ENCODE peak calls at places on chromosomes 4 and X, in ten cellular contexts. N is PC-3, F is A549, L is mesendoderm, Y is body of pancreas, I is endothelial cell of umbilical vein, M is sigmoid colon, R is fibroblast of lung, V is testis, O is psoas muscle. B is an unnamed sample. For H3K4me1, the result is how much of the 10 kb centered on the place peaks cover.

GRCh38 chr4:92270908-92271307 is 32.9 kb upstream of the GRID2 start:
- DNase-seq in N (peak), F (peak), L (peak), Y (no peak), I (no peak), M (no peak), R (no peak), V (no peak), O (no peak), B (no peak)

GRCh38 chr4:102815981-102816380 is 11.4 kb downstream of the UBE2D3 start:
- DNase-seq in N (peak), F (peak), L (peak), Y (no peak), I (peak), M (no peak), R (peak), V (no peak), O (no peak), B (peak)

GRCh38 chrX:132737743-132738142 is 220.7 kb downstream of the HS6ST2 start:
- DNase-seq in N (peak), F (no peak), L (no peak), Y (peak), I (no peak), M (no peak), R (no peak), V (no peak), O (no peak), B (peak)

GRCh38 chr4:96986800-96987199 is 1146.9 kb downstream of the PDHA2 start:
- DNase-seq in N (no peak), F (no peak), L (no peak), Y (no peak), I (no peak), M (no peak), R (no peak), V (no peak), O (no peak), B (no peak)

GRCh38 chr4:181810658-181811057 is 432.5 kb upstream of the TENM3 start:
- DNase-seq in N (no peak), F (no peak), L (no peak), Y (no peak), I (no peak), M (no peak), R (no peak), V (no peak), O (no peak), B (no peak)

GRCh38 chr4:104352211-104352610 is 142.5 kb downstream of the CXXC4 start:
- DNase-seq in N (no peak), F (peak), L (peak), Y (no peak), I (no peak), M (no peak), R (no peak), V (no peak), O (peak), B (no peak)

GRCh38 chr4:113540859-113541258 is 220.7 kb downstream of the CAMK2D start:
- DNase-seq in N (no peak), F (no peak), L (no peak), Y (no peak), I (peak), M (no peak), R (peak), V (no peak), O (no peak), B (no peak)

GRCh38 chr4:7771056-7771455 is 168.6 kb downstream of the AFAP1 start:
- DNase-seq in N (no peak), F (no peak), L (no peak), Y (no peak), I (no peak), M (peak), R (no peak), V (no peak), O (no peak), B (no peak)

GRCh38 chrX:149513713-149514427 is 8.8 kb upstream of the IDS start:
- DNase-seq in N (peak), F (no peak), L (no peak), Y (no peak), I (peak), M (no peak), R (no peak), V (no peak), O (no peak), B (no peak)

GRCh38 chrX:102745513-102746133 is 25.1 kb downstream of the GPRASP3 start:
- DNase-seq in N (no peak), F (no peak), L (peak), Y (no peak), I (no peak), M (peak), R (no peak), V (peak), O (no peak), B (no peak)

GRCh38 chrX:41868392-41868977 is 54.9 kb downstream of the CASK start:
- DNase-seq in N (no peak), F (no peak), L (no peak), Y (no peak), I (peak), M (no peak), R (no peak), V (no peak), O (no peak), B (no peak)

GRCh38 chrX:41875142-41875541 is 48.2 kb downstream of the CASK start:
- DNase-seq in N (no peak), F (no peak), L (no peak), Y (no peak), I (no peak), M (no peak), R (no peak), V (no peak), O (no peak), B (no peak)

GRCh38 chrX:41870719-41871151 is 52.6 kb downstream of the CASK start:
- DNase-seq in N (no peak), F (peak), L (no peak), Y (peak), I (no peak), M (no peak), R (no peak), V (no peak), O (no peak), B (no peak)
- H3K27ac ChIP-seq in N (no peak), F (no peak), L (no peak), Y (no peak), I (no peak), M (no peak), R (no peak), V (no peak), O (no peak), B (no peak)

GRCh38 chr4:70667710-70668535 is 1.6 kb upstream of the JCHAIN start:
- DNase-seq in N (no peak), F (no peak), L (no peak), Y (no peak), I (no peak), M (no peak), R (peak), V (no peak), O (no peak), B (no peak)
- H3K4me1 ChIP-seq in N (under half), F (under half), L (under half), Y (under half), I (under half), M (under half), R (under half), V (under half), O (under half), B (under half)

GRCh38 chr4:110202024-110202423 is 3.6 kb upstream of the ELOVL6 start:
- DNase-seq in N (no peak), F (no peak), L (no peak), Y (no peak), I (no peak), M (no peak), R (no peak), V (no peak), O (no peak), B (no peak)
- H3K27ac ChIP-seq in N (no peak), F (no peak), L (no peak), Y (no peak), I (no peak), M (no peak), R (no peak), V (no peak), O (no peak), B (no peak)

GRCh38 chr4:153577053-153577452 is 107.0 kb upstream of the TLR2 start:
- DNase-seq in N (no peak), F (no peak), L (no peak), Y (no peak), I (no peak), M (no peak), R (no peak), V (no peak), O (no peak), B (no peak)
- H3K4me1 ChIP-seq in N (under half), F (under half), L (under half), Y (under half), I (under half), M (under half), R (under half), V (under half), O (under half), B (under half)

GRCh38 chr4:25549413-25549812 is 106.2 kb upstream of the SLC34A2 start:
- DNase-seq in N (no peak), F (no peak), L (no peak), Y (no peak), I (no peak), M (no peak), R (no peak), V (no peak), O (no peak), B (no peak)

GRCh38 chr4:25550376-25551030 is 105.1 kb upstream of the SLC34A2 start:
- DNase-seq in N (peak), F (no peak), L (no peak), Y (no peak), I (no peak), M (no peak), R (no peak), V (no peak), O (no peak), B (no peak)

GRCh38 chr4:25551608-25552007 is 104.0 kb upstream of the SLC34A2 start:
- DNase-seq in N (peak), F (no peak), L (no peak), Y (no peak), I (no peak), M (no peak), R (no peak), V (no peak), O (no peak), B (peak)

GRCh38 chr4:25547343-25547742 is 108.3 kb upstream of the SLC34A2 start:
- DNase-seq in N (no peak), F (no peak), L (no peak), Y (no peak), I (no peak), M (no peak), R (no peak), V (no peak), O (no peak), B (no peak)

DNA sequence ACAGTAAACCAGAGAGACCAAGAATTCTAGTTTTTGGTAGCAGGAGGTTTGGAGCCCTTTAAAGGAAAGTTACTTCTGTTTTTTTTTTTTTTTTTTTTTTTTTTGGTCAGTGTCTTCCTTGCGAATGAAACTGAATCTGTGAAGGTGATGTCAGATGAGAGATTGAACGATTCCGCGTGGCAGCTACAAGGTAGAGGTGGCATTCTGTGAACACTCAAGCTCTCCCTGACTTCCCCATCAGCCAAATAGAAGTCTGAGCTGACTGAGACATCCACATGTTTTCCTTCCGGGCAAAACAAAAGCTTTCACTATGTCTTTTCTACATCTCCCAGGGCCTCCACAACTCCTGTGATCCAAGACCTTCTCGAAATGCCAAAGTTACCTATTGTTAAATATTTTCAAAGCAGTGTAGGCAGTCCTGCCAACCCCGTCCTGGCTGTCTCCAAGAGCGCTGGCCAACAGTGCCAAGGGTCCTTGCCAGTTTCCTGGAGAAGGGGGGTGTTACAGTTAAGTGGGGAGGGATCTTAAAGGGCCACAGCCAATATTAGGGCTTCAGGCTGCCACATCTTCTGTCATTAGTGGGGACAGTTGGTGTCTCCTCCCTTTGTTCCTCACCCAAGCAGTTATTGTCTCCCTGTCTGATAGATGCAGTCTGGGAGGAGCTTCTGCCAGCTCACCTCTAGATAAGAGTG is 102.9 kb upstream of the SLC34A2 start:
- DNase-seq in N (peak), F (peak), L (peak), Y (peak), I (peak), M (no peak), R (no peak), V (peak), O (no peak), B (no peak)
- H3K27ac ChIP-seq in N (peak), F (peak), L (no peak), Y (no peak), I (no peak), M (no peak), R (no peak), V (no peak), O (no peak), B (no peak)

GRCh38 chr4:185849543-185850185 is 37.7 kb upstream of the SORBS2 start:
- DNase-seq in N (no peak), F (no peak), L (no peak), Y (peak), I (no peak), M (no peak), R (peak), V (no peak), O (no peak), B (no peak)

GRCh38 chr4:185846550-185847210 is 34.7 kb upstream of the SORBS2 start:
- DNase-seq in N (no peak), F (no peak), L (no peak), Y (no peak), I (no peak), M (no peak), R (no peak), V (no peak), O (no peak), B (no peak)

GRCh38 chr4:185841451-185841850 is 29.5 kb upstream of the SORBS2 start:
- DNase-seq in N (no peak), F (no peak), L (no peak), Y (peak), I (no peak), M (no peak), R (no peak), V (no peak), O (no peak), B (no peak)

GRCh38 chr4:185847352-185848078 is 35.5 kb upstream of the SORBS2 start:
- DNase-seq in N (peak), F (peak), L (peak), Y (no peak), I (no peak), M (no peak), R (peak), V (no peak), O (no peak), B (peak)

GRCh38 chr4:185845966-185846365 is 34.0 kb upstream of the SORBS2 start:
- DNase-seq in N (no peak), F (no peak), L (no peak), Y (no peak), I (no peak), M (no peak), R (no peak), V (no peak), O (no peak), B (no peak)
- H3K4me1 ChIP-seq in N (under half), F (under half), L (under half), Y (under half), I (under half), M (under half), R (under half), V (under half), O (under half), B (under half)

GRCh38 chr4:2413821-2414610 is 4.4 kb downstream of the ZFYVE28 start:
- DNase-seq in N (peak), F (no peak), L (peak), Y (no peak), I (peak), M (no peak), R (no peak), V (no peak), O (no peak), B (no peak)

GRCh38 chr4:2411786-2412510 is 6.5 kb downstream of the ZFYVE28 start:
- DNase-seq in N (no peak), F (no peak), L (no peak), Y (no peak), I (no peak), M (no peak), R (no peak), V (no peak), O (no peak), B (no peak)

GRCh38 chr4:2412885-2413716 is 5.3 kb downstream of the ZFYVE28 start:
- DNase-seq in N (peak), F (peak), L (peak), Y (peak), I (peak), M (peak), R (peak), V (peak), O (peak), B (peak)

GRCh38 chr4:2415213-2415612 is 3.2 kb downstream of the ZFYVE28 start:
- DNase-seq in N (no peak), F (no peak), L (no peak), Y (no peak), I (no peak), M (no peak), R (no peak), V (no peak), O (no peak), B (no peak)

GRCh38 chr4:2412534-2412884 is 5.9 kb downstream of the ZFYVE28 start:
- DNase-seq in N (peak), F (peak), L (no peak), Y (no peak), I (no peak), M (no peak), R (no peak), V (no peak), O (no peak), B (no peak)
- H3K27ac ChIP-seq in N (peak), F (peak), L (peak), Y (no peak), I (peak), M (peak), R (peak), V (no peak), O (peak), B (peak)

GRCh38 chr4:2795558-2796260 is 2.8 kb downstream of the SH3BP2 start:
- DNase-seq in N (no peak), F (no peak), L (no peak), Y (no peak), I (no peak), M (peak), R (no peak), V (no peak), O (peak), B (no peak)

GRCh38 chr4:2793578-2793919 is 664 bp downstream of the SH3BP2 start:
- DNase-seq in N (peak), F (peak), L (peak), Y (no peak), I (peak), M (peak), R (peak), V (no peak), O (peak), B (no peak)

GRCh38 chr4:2792711-2793577 is at the start of gene SH3BP2:
- DNase-seq in N (peak), F (peak), L (peak), Y (peak), I (peak), M (peak), R (peak), V (peak), O (peak), B (no peak)

GRCh38 chr4:2794707-2795557 is 2.0 kb downstream of the SH3BP2 start:
- DNase-seq in N (no peak), F (peak), L (no peak), Y (no peak), I (peak), M (peak), R (peak), V (peak), O (peak), B (no peak)

DNA sequence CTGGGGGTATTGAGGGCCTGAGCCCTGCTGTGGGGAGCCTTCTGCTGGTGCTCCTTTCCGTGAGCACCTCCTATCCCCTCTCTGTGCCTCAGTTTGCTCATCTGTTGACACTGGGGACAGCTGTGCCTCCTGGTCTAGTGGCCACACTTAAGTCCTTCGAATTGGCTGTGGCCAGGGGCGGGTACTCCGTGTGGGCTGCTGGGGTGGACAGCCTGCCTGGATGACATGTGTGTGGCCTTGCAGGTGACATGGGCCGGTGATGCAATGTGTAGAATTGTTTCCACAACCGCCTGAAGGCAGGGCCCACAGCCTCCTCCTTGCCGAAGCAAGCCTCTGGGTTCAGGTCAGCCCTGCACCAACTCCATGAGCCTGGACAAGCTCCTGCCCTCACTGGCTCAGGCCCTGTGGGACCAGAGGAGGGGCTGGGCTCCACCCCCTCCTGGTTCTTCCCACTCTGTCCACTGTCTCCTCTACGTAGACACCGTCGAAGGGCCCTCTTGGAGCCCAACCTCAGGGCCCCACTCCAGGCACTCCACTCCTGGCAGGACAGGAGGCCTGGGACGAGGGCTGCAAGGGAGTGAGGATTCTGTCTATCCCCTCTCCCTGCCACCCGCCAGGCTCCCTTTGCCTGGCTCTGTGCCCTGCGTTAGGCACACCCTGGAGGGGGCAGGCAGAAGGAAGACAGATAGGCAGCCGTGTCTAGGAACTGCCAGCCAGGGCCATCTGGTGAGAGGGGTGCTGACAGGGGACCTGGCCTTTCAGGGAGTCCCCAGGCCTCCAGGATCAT is 1.2 kb downstream of the SH3BP2 start:
- DNase-seq in N (no peak), F (peak), L (peak), Y (peak), I (peak), M (peak), R (peak), V (no peak), O (peak), B (no peak)
- H3K4me1 ChIP-seq in N (under half), F (half or more), L (under half), Y (half or more), I (half or more), M (half or more), R (under half), V (half or more), O (under half), B (under half)

GRCh38 chr4:13704761-13705160 is 77.2 kb upstream of the BOD1L1 start:
- DNase-seq in N (no peak), F (no peak), L (no peak), Y (no peak), I (no peak), M (no peak), R (no peak), V (no peak), O (no peak), B (no peak)

GRCh38 chr4:13706130-13706529 is 78.6 kb upstream of the BOD1L1 start:
- DNase-seq in N (no peak), F (no peak), L (peak), Y (no peak), I (no peak), M (no peak), R (no peak), V (no peak), O (no peak), B (peak)

GRCh38 chr4:13706716-13707115 is 79.2 kb upstream of the BOD1L1 start:
- DNase-seq in N (no peak), F (no peak), L (no peak), Y (no peak), I (no peak), M (no peak), R (no peak), V (no peak), O (no peak), B (no peak)

GRCh38 chr4:13704020-13704419 is 76.5 kb upstream of the BOD1L1 start:
- DNase-seq in N (no peak), F (no peak), L (no peak), Y (no peak), I (no peak), M (no peak), R (no peak), V (no peak), O (no peak), B (no peak)

GRCh38 chr4:13705521-13706035 is 78.1 kb upstream of the BOD1L1 start:
- DNase-seq in N (peak), F (no peak), L (peak), Y (peak), I (peak), M (no peak), R (no peak), V (no peak), O (no peak), B (peak)
- H3K27ac ChIP-seq in N (peak), F (peak), L (no peak), Y (peak), I (no peak), M (no peak), R (no peak), V (peak), O (peak), B (peak)